ENCODE peak calls at places on chromosomes 16 and 17, in four cellular contexts. U is Caki2, S is H54, J is NCI-H1436 treated with DMSO at 0.1 percent for 48 hours. Y is an unnamed sample.

GRCh38 chr17:74360993-74361612 is 565 bp downstream of the BTBD17 start:
- DNase-seq in U (no peak), S (no peak), J (peak), Y (peak)

GRCh38 chr17:12463102-12463501 is 202.6 kb upstream of the MYOCD start:
- DNase-seq in U (no peak), S (no peak), J (no peak), Y (peak)

GRCh38 chr16:59053911-59054310 is 319.8 kb upstream of the GOT2 start:
- DNase-seq in U (no peak), S (no peak), J (no peak), Y (no peak)

GRCh38 chr17:3695723-3696411 is at the start of gene P2RX5:
- DNase-seq in U (no peak), S (no peak), J (no peak), Y (no peak)

GRCh38 chr16:69405757-69406156 is 18.7 kb upstream of the CYB5B start:
- DNase-seq in U (no peak), S (no peak), J (no peak), Y (no peak)

GRCh38 chr17:59485018-59485417 is 80.4 kb upstream of the DHX40 start:
- DNase-seq in U (no peak), S (no peak), J (no peak), Y (no peak)

GRCh38 chr16:31145398-31145990 is 4.4 kb downstream of the PRSS36 start:
- DNase-seq in U (no peak), S (no peak), J (no peak), Y (no peak)

GRCh38 chr16:18039931-18040330 is 296.6 kb downstream of the NPIPA8 start:
- DNase-seq in U (no peak), S (no peak), J (no peak), Y (no peak)

GRCh38 chr17:8056232-8056975 is 17.5 kb downstream of the ALOX15B start:
- DNase-seq in U (no peak), S (no peak), J (no peak), Y (peak)

GRCh38 chr17:4230142-4230541 is 33.6 kb downstream of the ANKFY1 start:
- DNase-seq in U (peak), S (peak), J (no peak), Y (peak)

GRCh38 chr17:3378321-3378720 is 7.8 kb downstream of the OR3A2 start:
- DNase-seq in U (no peak), S (no peak), J (no peak), Y (no peak)

GRCh38 chr17:76585048-76585648 is 512 bp downstream of the ST6GALNAC2 start:
- DNase-seq in U (no peak), S (no peak), J (no peak), Y (no peak)

GRCh38 chr17:18371455-18371854 is 6.1 kb upstream of the EVPLL start:
- DNase-seq in U (peak), S (no peak), J (no peak), Y (no peak)

GRCh38 chr17:81924557-81925532 is 2.7 kb downstream of the MAFG start:
- DNase-seq in U (peak), S (no peak), J (no peak), Y (no peak)

GRCh38 chr16:56916571-56917403 is 15.2 kb upstream of the HERPUD1 start:
- DNase-seq in U (no peak), S (no peak), J (no peak), Y (no peak)

GRCh38 chr17:80116276-80116922 is 15.0 kb downstream of the GAA start:
- DNase-seq in U (no peak), S (no peak), J (no peak), Y (no peak)

GRCh38 chr16:48330847-48331204 is 54.4 kb downstream of the SIAH1 start:
- DNase-seq in U (no peak), S (no peak), J (no peak), Y (no peak)

GRCh38 chr17:50802609-50803571 is 32.5 kb upstream of the WFIKKN2 start:
- DNase-seq in U (no peak), S (no peak), J (no peak), Y (no peak)

GRCh38 chr17:15255713-15256454 is 9.2 kb downstream of the PMP22 start:
- DNase-seq in U (no peak), S (no peak), J (no peak), Y (peak)

GRCh38 chr16:11907160-11907970 is 8.4 kb downstream of the GSPT1 start:
- DNase-seq in U (no peak), S (no peak), J (no peak), Y (no peak)

GRCh38 chr16:88070989-88071625 is 119.9 kb downstream of the BANP start:
- DNase-seq in U (no peak), S (no peak), J (no peak), Y (no peak)

GRCh38 chr17:66302761-66303626 is 581 bp downstream of the PRKCA start:
- DNase-seq in U (peak), S (peak), J (no peak), Y (peak)

GRCh38 chr17:41654908-41655607 is 30.7 kb upstream of the KRT17 start:
- DNase-seq in U (no peak), S (no peak), J (no peak), Y (no peak)

GRCh38 chr16:82681592-82681991 is 54.8 kb downstream of the CDH13 start:
- DNase-seq in U (no peak), S (no peak), J (no peak), Y (no peak)

GRCh38 chr17:63528183-63528582 is 5.0 kb downstream of the KCNH6 start:
- DNase-seq in U (no peak), S (no peak), J (no peak), Y (no peak)

GRCh38 chr16:23469814-23470213 is 16.8 kb upstream of the COG7 start:
- DNase-seq in U (peak), S (peak), J (no peak), Y (peak)

GRCh38 chr17:81519284-81520020 is 6.9 kb upstream of the ACTG1 start:
- DNase-seq in U (peak), S (no peak), J (no peak), Y (no peak)

GRCh38 chr17:8430966-8431365 is 4.7 kb upstream of the NDEL1 start:
- DNase-seq in U (no peak), S (peak), J (no peak), Y (peak)

GRCh38 chr17:37856245-37856644 is 68.0 kb upstream of the TBC1D3K start:
- DNase-seq in U (no peak), S (no peak), J (no peak), Y (no peak)

GRCh38 chr16:66984902-66985311 is 3.5 kb upstream of the CES4A start:
- DNase-seq in U (no peak), S (no peak), J (no peak), Y (no peak)

GRCh38 chr16:68921654-68922053 is 78.3 kb downstream of the TANGO6 start:
- DNase-seq in U (peak), S (peak), J (no peak), Y (peak)

GRCh38 chr17:73595068-73595865 is 49.0 kb downstream of the SDK2 start:
- DNase-seq in U (no peak), S (peak), J (no peak), Y (peak)